ENCODE peak calls at places on chromosomes 13 and 19, in four cellular contexts. F is stimulated activated effector memory CD8-positive, alpha-beta T cell treated with anti-CD3 and anti-CD28 coated beads, Interleukin-12 subunit alpha, Interleukin-12 subunit beta, amount 100 ng/mL, for 72 hours; T is CD8-positive, alpha-beta T cell; O is HCT116. Z is an unnamed sample.

GRCh38 chr19:34237283-34237682 is 17.1 kb upstream of the GARRE1 start:
- ATAC-seq in O (no peak), T (no peak), F (no peak), Z (no peak)

GRCh38 chr19:3670258-3670795 is 29.9 kb downstream of the PIP5K1C start:
- ATAC-seq in O (no peak), F (no peak), T (no peak), Z (no peak)

GRCh38 chr13:65310663-65311328 is 1919.3 kb downstream of the PCDH9 start:
- ATAC-seq in F (no peak), O (no peak), T (no peak), Z (no peak)

GRCh38 chr19:711224-711623 is 2.5 kb downstream of the PALM start:
- ATAC-seq in O (no peak), F (no peak), T (no peak), Z (no peak)

GRCh38 chr19:5591476-5591875 is 23.7 kb upstream of the TINCR start:
- ATAC-seq in O (no peak), T (no peak), F (no peak), Z (no peak)

GRCh38 chr13:21970172-21970571 is 299.3 kb downstream of the FGF9 start:
- ATAC-seq in O (no peak), T (no peak), F (no peak), Z (no peak)

GRCh38 chr13:114203536-114203935 is 24.5 kb downstream of the CFAP97D2 start:
- ATAC-seq in O (no peak), F (no peak), T (peak), Z (no peak)

GRCh38 chr13:73074101-73074500 is 15.3 kb downstream of the KLF5 start:
- ATAC-seq in O (no peak), F (no peak), T (no peak), Z (no peak)

GRCh38 chr19:56291857-56292256 is 19.3 kb downstream of the EDDM13 start:
- ATAC-seq in T (no peak), F (peak), O (no peak), Z (no peak)

GRCh38 chr13:62524498-62524897 is 1108.8 kb upstream of the PCDH20 start:
- ATAC-seq in T (no peak), F (no peak), O (no peak), Z (no peak)

GRCh38 chr19:10412257-10412977 is 7.9 kb upstream of the PDE4A start:
- ATAC-seq in T (peak), F (peak), O (no peak), Z (peak)

GRCh38 chr19:40705362-40705651 is 11.4 kb downstream of the COQ8B start:
- ATAC-seq in O (no peak), T (no peak), F (no peak), Z (no peak)

GRCh38 chr13:48562296-48563066 is 29.6 kb upstream of the RCBTB2 start:
- ATAC-seq in F (peak), T (peak), O (no peak), Z (peak)

GRCh38 chr13:44407379-44407778 is 33.8 kb downstream of the SERP2 start:
- ATAC-seq in T (no peak), F (no peak), O (peak), Z (no peak)

GRCh38 chr13:102830646-102831045 is 15.2 kb upstream of the ERCC5 start:
- ATAC-seq in O (no peak), F (no peak), T (no peak), Z (no peak)

GRCh38 chr13:109697936-109698335 is 88.4 kb downstream of the IRS2 start:
- ATAC-seq in F (no peak), T (no peak), O (no peak), Z (no peak)